ENCODE peak calls at places on chromosome 2, in ten cellular contexts. One of them, this sample, is unnamed.

GRCh38 chr2:237482485-237482884 is 4.6 kb upstream of the MLPH start:
- DNase-seq in tibial nerve: peak; percentile 87
- DNase-seq in AG08395: peak; percentile 68
- DNase-seq in endothelial cell: no peak
- DNase-seq in occipital lobe: no peak
- DNase-seq in T-helper 9 cell: no peak
- DNase-seq in caudate nucleus: no peak
- DNase-seq in NCI-H1105 treated with DMSO at 0.1 percent for 48 hours: peak; percentile 21
- DNase-seq in progenitor cell of endocrine pancreas: no peak
- DNase-seq in activated T-cell treated with anti-CD3 and anti-CD28 coated beads, Interleukin-2, amount 50 U/mL, for 1 hour: no peak
- DNase-seq in this sample: peak; percentile 90

GRCh38 chr2:38079111-38080052 is 3.4 kb upstream of the CYP1B1 start:
- DNase-seq in tibial nerve: no peak
- DNase-seq in endothelial cell: no peak
- DNase-seq in AG08395: no peak
- DNase-seq in activated T-cell treated with anti-CD3 and anti-CD28 coated beads, Interleukin-2, amount 50 U/mL, for 1 hour: no peak
- DNase-seq in progenitor cell of endocrine pancreas: no peak
- DNase-seq in occipital lobe: no peak
- DNase-seq in NCI-H1105 treated with DMSO at 0.1 percent for 48 hours: no peak
- DNase-seq in T-helper 9 cell: no peak
- DNase-seq in caudate nucleus: no peak
- DNase-seq in this sample: no peak

GRCh38 chr2:239157766-239158165 is 243.1 kb downstream of the HDAC4 start:
- DNase-seq in T-helper 9 cell: no peak
- DNase-seq in occipital lobe: no peak
- DNase-seq in progenitor cell of endocrine pancreas: no peak
- DNase-seq in activated T-cell treated with anti-CD3 and anti-CD28 coated beads, Interleukin-2, amount 50 U/mL, for 1 hour: peak; percentile 8
- DNase-seq in AG08395: no peak
- DNase-seq in endothelial cell: peak; percentile 44
- DNase-seq in tibial nerve: peak; percentile 18
- DNase-seq in NCI-H1105 treated with DMSO at 0.1 percent for 48 hours: no peak
- DNase-seq in caudate nucleus: no peak
- DNase-seq in this sample: peak; percentile 88

GRCh38 chr2:224381913-224382647 is 19.8 kb downstream of the FAM124B start:
- DNase-seq in NCI-H1105 treated with DMSO at 0.1 percent for 48 hours: no peak
- DNase-seq in tibial nerve: no peak
- DNase-seq in AG08395: no peak
- DNase-seq in occipital lobe: no peak
- DNase-seq in T-helper 9 cell: no peak
- DNase-seq in endothelial cell: no peak
- DNase-seq in caudate nucleus: no peak
- DNase-seq in progenitor cell of endocrine pancreas: no peak
- DNase-seq in activated T-cell treated with anti-CD3 and anti-CD28 coated beads, Interleukin-2, amount 50 U/mL, for 1 hour: no peak
- DNase-seq in this sample: no peak

GRCh38 chr2:73386342-73386868 is 769 bp downstream of the ALMS1 start:
- DNase-seq in endothelial cell: no peak
- DNase-seq in activated T-cell treated with anti-CD3 and anti-CD28 coated beads, Interleukin-2, amount 50 U/mL, for 1 hour: no peak
- DNase-seq in occipital lobe: no peak
- DNase-seq in caudate nucleus: no peak
- DNase-seq in T-helper 9 cell: no peak
- DNase-seq in AG08395: no peak
- DNase-seq in tibial nerve: no peak
- DNase-seq in NCI-H1105 treated with DMSO at 0.1 percent for 48 hours: no peak
- DNase-seq in progenitor cell of endocrine pancreas: no peak
- DNase-seq in this sample: no peak

GRCh38 chr2:74617123-74617522 is 31.0 kb downstream of the M1AP start:
- DNase-seq in T-helper 9 cell: no peak
- DNase-seq in activated T-cell treated with anti-CD3 and anti-CD28 coated beads, Interleukin-2, amount 50 U/mL, for 1 hour: no peak
- DNase-seq in tibial nerve: no peak
- DNase-seq in NCI-H1105 treated with DMSO at 0.1 percent for 48 hours: no peak
- DNase-seq in AG08395: peak; percentile 16
- DNase-seq in progenitor cell of endocrine pancreas: no peak
- DNase-seq in caudate nucleus: no peak
- DNase-seq in endothelial cell: no peak
- DNase-seq in occipital lobe: no peak
- DNase-seq in this sample: no peak

GRCh38 chr2:74391209-74391579 is 11.1 kb upstream of the DCTN1 start:
- DNase-seq in caudate nucleus: no peak
- DNase-seq in AG08395: peak; percentile 56
- DNase-seq in endothelial cell: no peak
- DNase-seq in progenitor cell of endocrine pancreas: no peak
- DNase-seq in T-helper 9 cell: no peak
- DNase-seq in NCI-H1105 treated with DMSO at 0.1 percent for 48 hours: no peak
- DNase-seq in activated T-cell treated with anti-CD3 and anti-CD28 coated beads, Interleukin-2, amount 50 U/mL, for 1 hour: no peak
- DNase-seq in occipital lobe: no peak
- DNase-seq in tibial nerve: no peak
- DNase-seq in this sample: no peak

GRCh38 chr2:120490091-120490798 is 144.3 kb downstream of the INHBB start:
- DNase-seq in occipital lobe: no peak
- DNase-seq in progenitor cell of endocrine pancreas: no peak
- DNase-seq in activated T-cell treated with anti-CD3 and anti-CD28 coated beads, Interleukin-2, amount 50 U/mL, for 1 hour: no peak
- DNase-seq in NCI-H1105 treated with DMSO at 0.1 percent for 48 hours: no peak
- DNase-seq in T-helper 9 cell: no peak
- DNase-seq in endothelial cell: no peak
- DNase-seq in tibial nerve: no peak
- DNase-seq in AG08395: no peak
- DNase-seq in caudate nucleus: no peak
- DNase-seq in this sample: no peak

GRCh38 chr2:10266133-10266620 is 36.5 kb upstream of the HPCAL1 start:
- DNase-seq in T-helper 9 cell: no peak
- DNase-seq in tibial nerve: no peak
- DNase-seq in caudate nucleus: no peak
- DNase-seq in occipital lobe: no peak
- DNase-seq in progenitor cell of endocrine pancreas: no peak
- DNase-seq in AG08395: peak; percentile 43
- DNase-seq in activated T-cell treated with anti-CD3 and anti-CD28 coated beads, Interleukin-2, amount 50 U/mL, for 1 hour: no peak
- DNase-seq in endothelial cell: no peak
- DNase-seq in NCI-H1105 treated with DMSO at 0.1 percent for 48 hours: no peak
- DNase-seq in this sample: no peak

GRCh38 chr2:30417253-30417652 is 29.8 kb upstream of the LCLAT1 start:
- DNase-seq in NCI-H1105 treated with DMSO at 0.1 percent for 48 hours: no peak
- DNase-seq in tibial nerve: peak; percentile 62
- DNase-seq in T-helper 9 cell: no peak
- DNase-seq in progenitor cell of endocrine pancreas: no peak
- DNase-seq in caudate nucleus: no peak
- DNase-seq in endothelial cell: no peak
- DNase-seq in occipital lobe: no peak
- DNase-seq in activated T-cell treated with anti-CD3 and anti-CD28 coated beads, Interleukin-2, amount 50 U/mL, for 1 hour: no peak
- DNase-seq in AG08395: no peak
- DNase-seq in this sample: no peak

GRCh38 chr2:12649602-12650400 is 66.9 kb upstream of the TRIB2 start:
- DNase-seq in AG08395: no peak
- DNase-seq in occipital lobe: no peak
- DNase-seq in progenitor cell of endocrine pancreas: no peak
- DNase-seq in tibial nerve: no peak
- DNase-seq in T-helper 9 cell: no peak
- DNase-seq in caudate nucleus: no peak
- DNase-seq in activated T-cell treated with anti-CD3 and anti-CD28 coated beads, Interleukin-2, amount 50 U/mL, for 1 hour: no peak
- DNase-seq in endothelial cell: no peak
- DNase-seq in NCI-H1105 treated with DMSO at 0.1 percent for 48 hours: no peak
- DNase-seq in this sample: no peak

GRCh38 chr2:200637886-200638285 is 52.1 kb downstream of the AOX1 start:
- DNase-seq in T-helper 9 cell: no peak
- DNase-seq in NCI-H1105 treated with DMSO at 0.1 percent for 48 hours: no peak
- DNase-seq in caudate nucleus: no peak
- DNase-seq in progenitor cell of endocrine pancreas: no peak
- DNase-seq in activated T-cell treated with anti-CD3 and anti-CD28 coated beads, Interleukin-2, amount 50 U/mL, for 1 hour: no peak
- DNase-seq in occipital lobe: no peak
- DNase-seq in tibial nerve: no peak
- DNase-seq in endothelial cell: no peak
- DNase-seq in AG08395: no peak
- DNase-seq in this sample: no peak

GRCh38 chr2:149877913-149878312 is 290.3 kb upstream of the MMADHC start:
- DNase-seq in NCI-H1105 treated with DMSO at 0.1 percent for 48 hours: no peak
- DNase-seq in AG08395: no peak
- DNase-seq in endothelial cell: no peak
- DNase-seq in activated T-cell treated with anti-CD3 and anti-CD28 coated beads, Interleukin-2, amount 50 U/mL, for 1 hour: no peak
- DNase-seq in progenitor cell of endocrine pancreas: no peak
- DNase-seq in occipital lobe: no peak
- DNase-seq in T-helper 9 cell: no peak
- DNase-seq in tibial nerve: no peak
- DNase-seq in caudate nucleus: no peak
- DNase-seq in this sample: no peak

GRCh38 chr2:102509749-102510148 is 36.7 kb downstream of the SLC9A4 start:
- DNase-seq in AG08395: no peak
- DNase-seq in occipital lobe: no peak
- DNase-seq in caudate nucleus: no peak
- DNase-seq in endothelial cell: no peak
- DNase-seq in T-helper 9 cell: no peak
- DNase-seq in tibial nerve: no peak
- DNase-seq in activated T-cell treated with anti-CD3 and anti-CD28 coated beads, Interleukin-2, amount 50 U/mL, for 1 hour: no peak
- DNase-seq in NCI-H1105 treated with DMSO at 0.1 percent for 48 hours: no peak
- DNase-seq in progenitor cell of endocrine pancreas: no peak
- DNase-seq in this sample: no peak

GRCh38 chr2:162126145-162126926 is 25.7 kb downstream of the GCG start:
- DNase-seq in occipital lobe: no peak
- DNase-seq in endothelial cell: no peak
- DNase-seq in progenitor cell of endocrine pancreas: no peak
- DNase-seq in tibial nerve: no peak
- DNase-seq in activated T-cell treated with anti-CD3 and anti-CD28 coated beads, Interleukin-2, amount 50 U/mL, for 1 hour: no peak
- DNase-seq in caudate nucleus: no peak
- DNase-seq in T-helper 9 cell: no peak
- DNase-seq in AG08395: no peak
- DNase-seq in NCI-H1105 treated with DMSO at 0.1 percent for 48 hours: no peak
- DNase-seq in this sample: no peak

GRCh38 chr2:100752628-100753333 is 67.2 kb upstream of the NPAS2 start:
- DNase-seq in endothelial cell: no peak
- DNase-seq in T-helper 9 cell: no peak
- DNase-seq in progenitor cell of endocrine pancreas: no peak
- DNase-seq in caudate nucleus: no peak
- DNase-seq in AG08395: peak; percentile 83
- DNase-seq in activated T-cell treated with anti-CD3 and anti-CD28 coated beads, Interleukin-2, amount 50 U/mL, for 1 hour: no peak
- DNase-seq in tibial nerve: no peak
- DNase-seq in occipital lobe: no peak
- DNase-seq in NCI-H1105 treated with DMSO at 0.1 percent for 48 hours: no peak
- DNase-seq in this sample: no peak

GRCh38 chr2:101763496-101764333 is 66.2 kb downstream of the MAP4K4 start:
- DNase-seq in activated T-cell treated with anti-CD3 and anti-CD28 coated beads, Interleukin-2, amount 50 U/mL, for 1 hour: no peak
- DNase-seq in caudate nucleus: no peak
- DNase-seq in progenitor cell of endocrine pancreas: no peak
- DNase-seq in endothelial cell: no peak
- DNase-seq in T-helper 9 cell: no peak
- DNase-seq in AG08395: no peak
- DNase-seq in NCI-H1105 treated with DMSO at 0.1 percent for 48 hours: no peak
- DNase-seq in occipital lobe: no peak
- DNase-seq in tibial nerve: no peak
- DNase-seq in this sample: no peak

GRCh38 chr2:200613692-200614091 is 27.9 kb downstream of the AOX1 start:
- DNase-seq in T-helper 9 cell: no peak
- DNase-seq in occipital lobe: no peak
- DNase-seq in progenitor cell of endocrine pancreas: no peak
- DNase-seq in activated T-cell treated with anti-CD3 and anti-CD28 coated beads, Interleukin-2, amount 50 U/mL, for 1 hour: no peak
- DNase-seq in AG08395: no peak
- DNase-seq in tibial nerve: peak; percentile 19
- DNase-seq in NCI-H1105 treated with DMSO at 0.1 percent for 48 hours: no peak
- DNase-seq in caudate nucleus: no peak
- DNase-seq in endothelial cell: no peak
- DNase-seq in this sample: no peak

GRCh38 chr2:217725409-217725808 is 277.4 kb downstream of the TNS1 start:
- DNase-seq in progenitor cell of endocrine pancreas: no peak
- DNase-seq in NCI-H1105 treated with DMSO at 0.1 percent for 48 hours: no peak
- DNase-seq in activated T-cell treated with anti-CD3 and anti-CD28 coated beads, Interleukin-2, amount 50 U/mL, for 1 hour: no peak
- DNase-seq in occipital lobe: no peak
- DNase-seq in AG08395: no peak
- DNase-seq in tibial nerve: no peak
- DNase-seq in caudate nucleus: no peak
- DNase-seq in endothelial cell: no peak
- DNase-seq in T-helper 9 cell: no peak
- DNase-seq in this sample: no peak

GRCh38 chr2:195037072-195037471 is 620.0 kb upstream of the SLC39A10 start:
- DNase-seq in tibial nerve: no peak
- DNase-seq in endothelial cell: no peak
- DNase-seq in activated T-cell treated with anti-CD3 and anti-CD28 coated beads, Interleukin-2, amount 50 U/mL, for 1 hour: no peak
- DNase-seq in caudate nucleus: no peak
- DNase-seq in occipital lobe: no peak
- DNase-seq in T-helper 9 cell: no peak
- DNase-seq in progenitor cell of endocrine pancreas: no peak
- DNase-seq in AG08395: no peak
- DNase-seq in NCI-H1105 treated with DMSO at 0.1 percent for 48 hours: no peak
- DNase-seq in this sample: no peak

GRCh38 chr2:106219813-106220212 is 25.7 kb upstream of the UXS1 start:
- DNase-seq in tibial nerve: no peak
- DNase-seq in NCI-H1105 treated with DMSO at 0.1 percent for 48 hours: no peak
- DNase-seq in endothelial cell: no peak
- DNase-seq in activated T-cell treated with anti-CD3 and anti-CD28 coated beads, Interleukin-2, amount 50 U/mL, for 1 hour: no peak
- DNase-seq in occipital lobe: no peak
- DNase-seq in AG08395: no peak
- DNase-seq in T-helper 9 cell: no peak
- DNase-seq in caudate nucleus: no peak
- DNase-seq in progenitor cell of endocrine pancreas: no peak
- DNase-seq in this sample: no peak

GRCh38 chr2:189685540-189686229 is 11.2 kb downstream of the ANKAR start:
- DNase-seq in occipital lobe: no peak
- DNase-seq in AG08395: peak; percentile 43
- DNase-seq in activated T-cell treated with anti-CD3 and anti-CD28 coated beads, Interleukin-2, amount 50 U/mL, for 1 hour: no peak
- DNase-seq in T-helper 9 cell: no peak
- DNase-seq in NCI-H1105 treated with DMSO at 0.1 percent for 48 hours: no peak
- DNase-seq in tibial nerve: no peak
- DNase-seq in caudate nucleus: no peak
- DNase-seq in progenitor cell of endocrine pancreas: no peak
- DNase-seq in endothelial cell: no peak
- DNase-seq in this sample: no peak

GRCh38 chr2:104425850-104426581 is 427.9 kb upstream of the POU3F3 start:
- DNase-seq in occipital lobe: no peak
- DNase-seq in AG08395: no peak
- DNase-seq in T-helper 9 cell: no peak
- DNase-seq in caudate nucleus: no peak
- DNase-seq in activated T-cell treated with anti-CD3 and anti-CD28 coated beads, Interleukin-2, amount 50 U/mL, for 1 hour: no peak
- DNase-seq in NCI-H1105 treated with DMSO at 0.1 percent for 48 hours: no peak
- DNase-seq in progenitor cell of endocrine pancreas: no peak
- DNase-seq in tibial nerve: no peak
- DNase-seq in endothelial cell: no peak
- DNase-seq in this sample: no peak

GRCh38 chr2:42256502-42256901 is 87.3 kb downstream of the EML4 start:
- DNase-seq in activated T-cell treated with anti-CD3 and anti-CD28 coated beads, Interleukin-2, amount 50 U/mL, for 1 hour: no peak
- DNase-seq in tibial nerve: no peak
- DNase-seq in T-helper 9 cell: no peak
- DNase-seq in NCI-H1105 treated with DMSO at 0.1 percent for 48 hours: no peak
- DNase-seq in endothelial cell: no peak
- DNase-seq in progenitor cell of endocrine pancreas: no peak
- DNase-seq in AG08395: no peak
- DNase-seq in caudate nucleus: no peak
- DNase-seq in occipital lobe: no peak
- DNase-seq in this sample: no peak

GRCh38 chr2:147398301-147398700 is 446.5 kb upstream of the ACVR2A start:
- DNase-seq in AG08395: no peak
- DNase-seq in occipital lobe: no peak
- DNase-seq in caudate nucleus: no peak
- DNase-seq in T-helper 9 cell: no peak
- DNase-seq in progenitor cell of endocrine pancreas: no peak
- DNase-seq in endothelial cell: no peak
- DNase-seq in tibial nerve: no peak
- DNase-seq in activated T-cell treated with anti-CD3 and anti-CD28 coated beads, Interleukin-2, amount 50 U/mL, for 1 hour: no peak
- DNase-seq in NCI-H1105 treated with DMSO at 0.1 percent for 48 hours: no peak
- DNase-seq in this sample: no peak

GRCh38 chr2:150495993-150496627 is 8.6 kb upstream of the RND3 start:
- DNase-seq in activated T-cell treated with anti-CD3 and anti-CD28 coated beads, Interleukin-2, amount 50 U/mL, for 1 hour: no peak
- DNase-seq in caudate nucleus: no peak
- DNase-seq in tibial nerve: no peak
- DNase-seq in NCI-H1105 treated with DMSO at 0.1 percent for 48 hours: no peak
- DNase-seq in AG08395: peak; percentile 87
- DNase-seq in progenitor cell of endocrine pancreas: no peak
- DNase-seq in occipital lobe: no peak
- DNase-seq in endothelial cell: no peak
- DNase-seq in T-helper 9 cell: no peak
- DNase-seq in this sample: no peak

GRCh38 chr2:99066075-99066557 is 75.4 kb upstream of the C2orf15 start:
- DNase-seq in endothelial cell: peak; percentile 13
- DNase-seq in NCI-H1105 treated with DMSO at 0.1 percent for 48 hours: peak; percentile 83
- DNase-seq in caudate nucleus: no peak
- DNase-seq in occipital lobe: no peak
- DNase-seq in progenitor cell of endocrine pancreas: no peak
- DNase-seq in tibial nerve: no peak
- DNase-seq in T-helper 9 cell: no peak
- DNase-seq in AG08395: peak; percentile 33
- DNase-seq in activated T-cell treated with anti-CD3 and anti-CD28 coated beads, Interleukin-2, amount 50 U/mL, for 1 hour: no peak
- DNase-seq in this sample: no peak

GRCh38 chr2:74516070-74516633 is 1.9 kb downstream of the TLX2 start:
- DNase-seq in occipital lobe: no peak
- DNase-seq in endothelial cell: peak; percentile 74
- DNase-seq in AG08395: peak; percentile 89
- DNase-seq in activated T-cell treated with anti-CD3 and anti-CD28 coated beads, Interleukin-2, amount 50 U/mL, for 1 hour: peak; percentile 81
- DNase-seq in progenitor cell of endocrine pancreas: peak; percentile 37
- DNase-seq in NCI-H1105 treated with DMSO at 0.1 percent for 48 hours: no peak
- DNase-seq in T-helper 9 cell: peak; percentile 58
- DNase-seq in caudate nucleus: no peak
- DNase-seq in tibial nerve: no peak
- DNase-seq in this sample: peak; percentile 74

This sample was measured in mucosa of descending colon.